ENCODE peak calls at places on chromosomes 11 and 22, in four cellular contexts. Y is AG04450, R is neural progenitor cell, H is heart right ventricle. X is an unnamed sample.

GRCh38 chr11:9001736-9002135 is 2.1 kb downstream of the NRIP3 start:
- DNase-seq in R (no peak), H (no peak), Y (peak), X (no peak)

GRCh38 chr11:2590951-2591754 is 108.6 kb downstream of the KCNQ1OT1 start:
- DNase-seq in H (no peak), R (no peak), Y (no peak), X (no peak)

GRCh38 chr11:79243412-79244174 is 197.2 kb downstream of the TENM4 start:
- DNase-seq in Y (no peak), H (no peak), R (no peak), X (no peak)

GRCh38 chr11:30763951-30764350 is 177.8 kb upstream of the MPPED2 start:
- DNase-seq in Y (no peak), H (no peak), R (no peak), X (no peak)

GRCh38 chr22:34414467-34415440 is 494.5 kb upstream of the LARGE1 start:
- DNase-seq in R (peak), Y (no peak), H (peak), X (peak)

GRCh38 chr22:27866136-27867091 is 52.6 kb downstream of the PITPNB start:
- DNase-seq in R (no peak), Y (peak), H (peak), X (no peak)

GRCh38 chr11:120597250-120597649 is 85.7 kb downstream of the GRIK4 start:
- DNase-seq in R (no peak), H (no peak), Y (no peak), X (no peak)

GRCh38 chr11:119461250-119461963 is 38.4 kb upstream of the THY1 start:
- DNase-seq in H (no peak), R (no peak), Y (no peak), X (no peak)

GRCh38 chr22:24414523-24414922 is 12.9 kb upstream of the ADORA2A start:
- DNase-seq in H (no peak), Y (no peak), R (no peak), X (no peak)

GRCh38 chr11:32586576-32587190 is 3.1 kb downstream of the EIF3M start:
- DNase-seq in H (no peak), Y (no peak), R (peak), X (no peak)
- TF ChIP-seq CTCF in H (no peak), Y (peak), R (peak), X (peak)

GRCh38 chr22:37751449-37752188 is 54.8 kb downstream of the TRIOBP start:
- DNase-seq in H (no peak), Y (no peak), R (no peak), X (no peak)

GRCh38 chr22:37749831-37750595 is 53.2 kb downstream of the TRIOBP start:
- DNase-seq in H (no peak), Y (no peak), R (no peak), X (no peak)

GRCh38 chr22:37750596-37751162 is 53.8 kb downstream of the TRIOBP start:
- DNase-seq in H (no peak), Y (no peak), R (no peak), X (no peak)

GRCh38 chr22:37753746-37754145 is 54.0 kb upstream of the GCAT start:
- DNase-seq in R (no peak), H (no peak), Y (no peak), X (no peak)

DNA sequence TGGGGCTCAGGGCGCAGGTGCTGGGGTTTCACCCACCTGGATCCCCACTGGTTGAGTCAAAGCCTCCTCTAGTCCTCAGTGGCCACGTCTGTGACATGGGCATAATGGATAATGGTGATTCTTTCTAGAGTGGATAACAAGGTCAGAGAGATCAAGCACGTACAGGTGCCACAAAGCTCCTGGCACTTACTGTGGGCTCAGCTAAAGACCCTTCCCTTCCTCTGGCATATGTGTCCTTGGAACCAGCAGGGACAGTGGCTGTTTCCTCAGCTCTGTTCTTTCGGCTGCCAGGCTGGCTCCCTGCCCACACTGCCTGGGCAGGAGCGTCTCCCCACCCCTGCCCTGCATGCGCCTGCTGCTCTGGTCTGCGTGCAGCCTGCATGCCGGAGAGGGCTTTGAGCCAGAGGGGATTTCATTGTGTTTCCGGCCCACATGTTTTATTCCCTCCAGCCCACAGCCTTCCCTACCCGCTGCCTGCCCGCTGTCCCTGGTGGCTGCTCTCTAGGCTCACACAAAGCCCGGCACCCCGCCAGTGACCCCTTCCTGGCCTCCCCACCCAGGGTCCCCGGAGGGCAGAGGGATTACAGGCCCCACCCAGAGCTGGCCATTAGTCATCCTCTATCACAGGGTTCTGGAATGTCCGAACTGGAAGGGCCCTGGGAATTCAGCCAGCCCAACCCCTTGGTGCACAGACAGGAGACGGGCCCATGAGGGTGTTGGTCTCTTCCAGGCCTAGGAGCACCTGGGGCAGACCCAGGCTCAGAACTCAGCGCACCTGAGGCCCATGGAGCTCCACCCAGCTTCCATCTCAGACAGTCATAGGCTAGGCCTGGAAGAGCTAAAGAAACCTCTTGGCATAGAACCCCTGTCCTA is 55.3 kb upstream of the GCAT start:
- DNase-seq in H (peak), R (peak), Y (peak), X (no peak)
- TF ChIP-seq CTCF in H (peak), R (no peak), Y (peak), X (peak)

DNA sequence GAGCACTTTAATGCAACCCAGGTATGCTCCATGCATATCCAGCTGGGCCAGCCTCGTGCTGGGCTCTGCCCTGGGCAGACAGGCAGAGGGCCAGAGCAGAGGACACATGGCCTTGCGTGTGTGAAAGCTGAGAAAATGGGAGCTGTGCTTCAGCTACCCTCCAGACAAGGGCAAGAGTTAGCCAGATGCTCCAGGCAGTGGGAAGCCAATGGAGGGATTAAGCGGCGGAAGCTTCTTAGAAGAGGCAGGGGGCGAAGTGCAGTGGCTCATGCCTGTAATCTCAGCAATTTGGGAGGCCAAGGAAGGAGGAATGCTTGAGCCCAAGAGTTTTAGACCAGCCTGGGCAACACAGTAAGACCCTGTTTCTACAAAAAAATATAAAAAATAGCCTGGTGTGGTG is 9.8 kb upstream of the ARHGEF17 start:
- DNase-seq in R (peak), H (no peak), Y (no peak), X (no peak)
- TF ChIP-seq CTCF in R (no peak), H (no peak), Y (no peak), X (no peak)

DNA sequence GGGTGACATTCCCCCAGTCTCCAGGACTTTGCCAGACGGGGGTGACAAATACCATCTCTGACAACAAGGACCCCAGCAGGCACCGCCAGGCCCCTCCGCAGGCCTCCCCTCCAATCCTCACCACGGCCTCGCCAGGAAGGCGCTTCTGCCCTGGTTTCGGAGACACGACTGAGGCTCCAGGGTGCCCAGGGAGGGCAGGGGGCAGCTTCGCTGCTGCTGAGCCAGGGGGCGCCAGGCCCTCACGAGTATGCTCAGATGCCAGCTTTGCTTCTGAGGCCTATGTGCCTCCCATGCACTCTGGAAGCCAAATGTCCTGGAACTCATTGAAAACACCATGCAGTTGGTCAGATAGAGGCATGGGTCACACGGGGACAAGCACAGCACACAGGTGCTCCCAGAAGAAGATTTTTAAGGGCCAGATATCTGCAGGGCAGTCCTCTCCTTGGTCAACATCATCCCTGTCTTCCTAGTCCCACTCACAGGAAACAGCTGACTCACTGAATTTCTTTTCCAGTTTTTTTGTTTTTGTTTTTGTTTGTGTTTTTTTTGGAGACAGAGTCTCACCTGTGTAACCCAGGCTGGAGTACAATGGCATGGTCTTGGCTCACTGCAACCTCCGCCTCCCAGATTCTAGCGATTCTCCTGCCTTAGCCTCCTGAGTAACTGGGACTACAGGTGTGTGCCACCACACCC is 19.9 kb downstream of the BID start:
- DNase-seq in Y (no peak), H (no peak), R (peak), X (no peak)
- TF ChIP-seq CTCF in Y (peak), H (peak), R (peak), X (peak)

GRCh38 chr11:125433454-125434121 is 62.5 kb downstream of the FEZ1 start:
- DNase-seq in H (peak), R (peak), Y (no peak), X (no peak)
- TF ChIP-seq CTCF in H (peak), R (peak), Y (peak), X (peak)

DNA sequence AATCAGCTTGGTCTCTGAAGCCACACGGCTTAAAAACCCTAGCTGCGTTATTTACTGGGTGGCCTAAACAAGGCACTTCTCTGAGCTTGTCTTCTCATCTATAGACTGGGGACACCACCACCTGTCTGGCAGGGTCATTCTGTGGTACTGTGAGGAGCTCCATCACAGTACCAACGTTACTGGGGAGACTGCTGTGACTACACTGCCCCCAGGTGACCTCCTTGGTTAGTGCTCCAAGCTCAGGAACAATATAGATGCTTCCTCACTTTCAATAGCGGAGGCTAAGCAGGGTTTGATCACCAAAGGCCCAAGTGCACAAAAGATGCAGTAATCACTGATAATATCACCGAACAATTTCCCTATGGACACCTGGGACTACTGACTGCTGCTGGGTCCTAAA is 18.9 kb downstream of the PRPF19 start:
- DNase-seq in Y (no peak), H (peak), R (peak), X (no peak)
- TF ChIP-seq CTCF in Y (peak), H (peak), R (peak), X (peak)

GRCh38 chr11:976431-977160 is 50.9 kb downstream of the AP2A2 start:
- DNase-seq in R (no peak), Y (no peak), H (no peak), X (no peak)
- TF ChIP-seq CTCF in R (no peak), Y (no peak), H (no peak), X (no peak)

DNA sequence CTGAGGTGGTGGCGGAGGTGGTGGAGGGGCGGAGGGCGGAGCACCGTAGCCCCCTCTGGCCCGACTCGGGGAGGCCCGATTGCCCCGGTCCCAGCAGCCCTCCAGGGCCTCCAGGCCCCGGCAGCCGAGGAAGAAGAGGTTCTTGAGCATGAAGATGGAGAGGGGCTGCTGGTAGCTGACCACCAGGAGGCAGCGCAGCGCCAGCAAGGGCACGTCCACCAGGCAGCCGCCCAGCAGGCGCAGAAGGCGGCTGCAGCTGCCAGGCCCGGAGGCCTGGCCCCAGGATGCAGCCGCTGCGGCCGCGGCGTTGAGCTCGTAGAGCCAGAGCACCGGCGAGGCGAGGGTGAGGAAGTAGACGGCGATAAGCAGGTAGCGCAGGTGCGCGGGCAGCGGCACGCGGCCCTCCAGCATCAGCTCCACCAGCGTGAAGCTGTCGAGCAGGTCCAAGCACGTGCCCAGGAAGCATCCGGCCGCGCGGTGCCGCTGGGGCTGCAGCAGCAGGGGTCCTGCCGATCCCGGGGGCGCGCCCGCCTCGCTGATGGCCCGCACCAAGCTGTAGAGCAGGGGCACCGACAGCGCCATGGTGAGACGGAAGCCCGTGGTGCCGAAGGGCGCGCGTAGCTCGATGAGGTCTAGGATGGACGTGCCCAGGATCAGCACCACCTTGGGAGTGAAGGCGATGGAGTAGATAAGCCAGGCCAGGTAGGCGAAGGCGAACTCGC is 1.5 kb downstream of the TMEM121B start:
- DNase-seq in Y (no peak), H (no peak), R (peak), X (no peak)
- TF ChIP-seq CTCF in Y (no peak), H (peak), R (peak), X (peak)

X was measured in type B pancreatic cell.